ENCODE peak calls at places on chromosomes 4 and X, in four cellular contexts. J is PC-3, L is hepatocyte, X is SK-N-SH. N is an unnamed sample.

GRCh38 chr4:86685401-86685800 is 91.3 kb downstream of the PTPN13 start:
- DNase-seq in J (peak; percentile 44), L (peak; percentile 14), X (peak; percentile 5), N (peak; percentile 41)

GRCh38 chr4:104451573-104451972 is 43.1 kb downstream of the CXXC4 start:
- DNase-seq in J (no peak), L (peak; percentile 40), X (peak; percentile 1), N (no peak)

GRCh38 chrX:107669885-107670628 is 41.7 kb downstream of the PRPS1 start:
- DNase-seq in J (no peak), L (no peak), X (no peak), N (no peak)

GRCh38 chr4:89379541-89380035 is 72.0 kb upstream of the GPRIN3 start:
- DNase-seq in J (no peak), L (no peak), X (no peak), N (no peak)

GRCh38 chr4:42412251-42412650 is 15.0 kb downstream of the SHISA3 start:
- DNase-seq in J (peak; percentile 89), L (no peak), X (no peak), N (peak; percentile 79)

GRCh38 chr4:75180790-75181776 is 248.2 kb downstream of the PARM1 start:
- DNase-seq in J (peak; percentile 64), L (no peak), X (no peak), N (peak; percentile 48)

GRCh38 chrX:47613082-47613481 is 6.6 kb downstream of the SYN1 start:
- DNase-seq in J (no peak), L (no peak), X (no peak), N (no peak)

GRCh38 chr4:150297861-150298474 is 219.7 kb downstream of the DCLK2 start:
- DNase-seq in J (peak; percentile 76), L (peak; percentile 68), X (peak; percentile 34), N (peak; percentile 71)

GRCh38 chr4:18063079-18063478 is 41.5 kb upstream of the LCORL start:
- DNase-seq in J (no peak), L (no peak), X (no peak), N (no peak)

GRCh38 chr4:152983221-152983620 is 47.1 kb downstream of the FHDC1 start:
- DNase-seq in J (no peak), L (no peak), X (no peak), N (peak; percentile 30)

GRCh38 chr4:23857353-23857752 is 32.5 kb downstream of the PPARGC1A start:
- DNase-seq in J (no peak), L (no peak), X (no peak), N (peak; percentile 21)

GRCh38 chr4:98746936-98747658 is 88.7 kb upstream of the TSPAN5 start:
- DNase-seq in J (no peak), L (no peak), X (no peak), N (no peak)

GRCh38 chr4:32847466-32847865 is 2127.3 kb downstream of the PCDH7 start:
- DNase-seq in J (peak; percentile 32), L (peak; percentile 26), X (no peak), N (peak; percentile 29)

GRCh38 chr4:39044947-39045734 is 12.9 kb upstream of the TMEM156 start:
- DNase-seq in J (no peak), L (no peak), X (peak; percentile 82), N (peak; percentile 70)

GRCh38 chr4:5892321-5893012 is 419 bp downstream of the CRMP1 start:
- DNase-seq in J (no peak), L (no peak), X (peak; percentile 68), N (no peak)

GRCh38 chrX:21705215-21705614 is 47.1 kb upstream of the KLHL34 start:
- DNase-seq in J (no peak), L (no peak), X (no peak), N (no peak)

GRCh38 chr4:17562157-17562556 is 14.8 kb upstream of the LAP3 start:
- DNase-seq in J (peak; percentile 8), L (no peak), X (peak; percentile 21), N (peak; percentile 12)

GRCh38 chr4:101649790-101650450 is 140.6 kb upstream of the BANK1 start:
- DNase-seq in J (no peak), L (no peak), X (no peak), N (peak; percentile 3)

GRCh38 chr4:8515316-8516060 is 64.7 kb upstream of the GPR78 start:
- DNase-seq in J (no peak), L (no peak), X (no peak), N (peak; percentile 90)

GRCh38 chr4:30837131-30837539 is 117.0 kb downstream of the PCDH7 start:
- DNase-seq in J (no peak), L (peak; percentile 21), X (no peak), N (no peak)

GRCh38 chr4:107755841-107756356 is 35.9 kb upstream of the PAPSS1 start:
- DNase-seq in J (no peak), L (no peak), X (no peak), N (no peak)

GRCh38 chrX:149497626-149498025 is 7.5 kb downstream of the IDS start:
- DNase-seq in J (peak; percentile 73), L (no peak), X (no peak), N (peak; percentile 86)

GRCh38 chrX:139211568-139212182 is 318.9 kb upstream of the F9 start:
- DNase-seq in J (no peak), L (no peak), X (no peak), N (no peak)

GRCh38 chrX:40392599-40392998 is 188.2 kb upstream of the ATP6AP2 start:
- DNase-seq in J (no peak), L (no peak), X (no peak), N (no peak)

GRCh38 chr4:125891597-125892258 is 577.0 kb downstream of the FAT4 start:
- DNase-seq in J (no peak), L (peak; percentile 43), X (no peak), N (peak; percentile 88)

GRCh38 chrX:23066588-23067281 is 67.0 kb downstream of the DDX53 start:
- DNase-seq in J (no peak), L (no peak), X (no peak), N (no peak)

GRCh38 chr4:169823685-169824084 is 65.9 kb upstream of the HPF1 start:
- DNase-seq in J (peak; percentile 60), L (peak; percentile 87), X (no peak), N (peak; percentile 70)

GRCh38 chr4:163113921-163114703 is 52.6 kb downstream of the NAF1 start:
- DNase-seq in J (no peak), L (no peak), X (no peak), N (no peak)

GRCh38 chr4:113893546-113893945 is 85.9 kb downstream of the ARSJ start:
- DNase-seq in J (peak; percentile 29), L (no peak), X (no peak), N (peak; percentile 33)

GRCh38 chrX:106726485-106727437 is at the start of gene RNF128:
- DNase-seq in J (peak; percentile 43), L (peak; percentile 76), X (peak; percentile 12), N (peak; percentile 62)

GRCh38 chr4:138960175-138960710 is 55.3 kb upstream of the NOCT start:
- DNase-seq in J (no peak), L (no peak), X (no peak), N (no peak)
- H3K9me2 ChIP-seq in J (no peaks in the 10 kb centered on the region), L (no peaks in the 10 kb centered on the region), X (no peaks in the 10 kb centered on the region), N (no peaks in the 10 kb centered on the region)

GRCh38 chr4:102758241-102758871 is 2.4 kb downstream of the MANBA start:
- DNase-seq in J (peak; percentile 25), L (no peak), X (no peak), N (no peak)

GRCh38 chr4:102761902-102762301 is 1.1 kb upstream of the MANBA start:
- DNase-seq in J (no peak), L (no peak), X (no peak), N (no peak)

GRCh38 chr4:102761478-102761790 is 666 bp upstream of the MANBA start:
- DNase-seq in J (peak; percentile 4), L (peak; percentile 34), X (no peak), N (peak; percentile 54)

GRCh38 chr4:102759835-102760644 is 728 bp downstream of the MANBA start:
- DNase-seq in J (peak; percentile 30), L (peak; percentile 57), X (no peak), N (peak; percentile 80)

GRCh38 chr4:102760645-102761477 is at the start of gene MANBA:
- DNase-seq in J (peak; percentile 77), L (peak; percentile 95), X (peak; percentile 94), N (peak; percentile 94)
- TF ChIP-seq EZH2phosphoT487 in J (no peak), L (no peak), X (no peak), N (no peak)

DNA sequence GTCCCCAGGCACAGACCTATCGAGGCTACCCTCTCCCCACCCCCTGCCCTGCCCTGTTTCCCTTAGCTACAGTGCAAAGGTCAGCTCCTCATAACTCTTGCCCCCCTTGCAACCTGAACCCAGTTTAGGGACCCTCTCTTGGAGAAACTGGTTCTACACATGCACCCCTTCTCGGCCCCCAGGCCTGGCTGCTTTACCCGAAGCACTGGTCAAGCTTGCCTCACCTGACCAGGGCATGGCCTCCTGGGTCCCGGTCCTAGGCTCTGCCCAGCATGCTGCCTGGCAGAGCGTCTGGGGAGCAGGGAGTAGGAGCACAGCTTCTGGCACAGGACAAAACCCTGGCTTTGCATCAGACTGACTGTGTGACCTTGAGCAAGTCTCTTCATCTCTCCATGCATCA is 28.0 kb downstream of the ZNF185 start:
- DNase-seq in J (no peak), L (no peak), X (no peak), N (no peak)
- H3K4me2 ChIP-seq in J (no peak overlapping the region), L (no peak overlapping the region), X (no peak overlapping the region), N (no peak overlapping the region)

GRCh38 chr4:183323295-183323694 is 1.1 kb upstream of the CLDN24 start:
- DNase-seq in J (no peak), L (no peak), X (no peak), N (no peak)
- H3K9me2 ChIP-seq in J (no peaks in the 10 kb centered on the region), L (no peaks in the 10 kb centered on the region), X (no peaks in the 10 kb centered on the region), N (no peaks in the 10 kb centered on the region)

GRCh38 chr4:83961575-83961974 is 425.7 kb downstream of the GPAT3 start:
- DNase-seq in J (peak; percentile 55), L (no peak), X (no peak), N (peak; percentile 44)
- TF ChIP-seq EZH2phosphoT487 in J (no peak), L (no peak), X (no peak), N (no peak)

DNA sequence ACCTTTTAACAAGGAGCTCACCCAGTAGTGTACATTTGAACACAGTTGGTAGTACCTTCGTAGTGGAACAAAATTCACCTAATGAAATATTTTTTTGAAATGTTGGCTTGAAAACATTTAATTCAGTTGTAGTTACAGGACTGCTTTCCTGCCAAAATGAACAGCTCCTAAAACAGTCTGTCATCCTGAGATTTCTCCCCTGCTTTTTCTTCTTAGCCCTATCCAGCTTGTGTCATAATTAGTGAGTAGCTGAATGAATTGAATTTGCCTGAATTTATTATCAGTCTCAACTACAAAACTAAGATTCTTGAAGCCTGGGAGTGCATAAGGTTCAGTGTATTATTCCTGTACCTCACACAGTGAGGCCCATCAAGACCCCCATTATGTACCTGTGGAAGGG is 62.0 kb downstream of the BMPR1B start:
- DNase-seq in J (no peak), L (no peak), X (no peak), N (no peak)
- H3K4me2 ChIP-seq in J (no peak overlapping the region), L (no peak overlapping the region), X (no peak overlapping the region), N (no peak overlapping the region)

DNA sequence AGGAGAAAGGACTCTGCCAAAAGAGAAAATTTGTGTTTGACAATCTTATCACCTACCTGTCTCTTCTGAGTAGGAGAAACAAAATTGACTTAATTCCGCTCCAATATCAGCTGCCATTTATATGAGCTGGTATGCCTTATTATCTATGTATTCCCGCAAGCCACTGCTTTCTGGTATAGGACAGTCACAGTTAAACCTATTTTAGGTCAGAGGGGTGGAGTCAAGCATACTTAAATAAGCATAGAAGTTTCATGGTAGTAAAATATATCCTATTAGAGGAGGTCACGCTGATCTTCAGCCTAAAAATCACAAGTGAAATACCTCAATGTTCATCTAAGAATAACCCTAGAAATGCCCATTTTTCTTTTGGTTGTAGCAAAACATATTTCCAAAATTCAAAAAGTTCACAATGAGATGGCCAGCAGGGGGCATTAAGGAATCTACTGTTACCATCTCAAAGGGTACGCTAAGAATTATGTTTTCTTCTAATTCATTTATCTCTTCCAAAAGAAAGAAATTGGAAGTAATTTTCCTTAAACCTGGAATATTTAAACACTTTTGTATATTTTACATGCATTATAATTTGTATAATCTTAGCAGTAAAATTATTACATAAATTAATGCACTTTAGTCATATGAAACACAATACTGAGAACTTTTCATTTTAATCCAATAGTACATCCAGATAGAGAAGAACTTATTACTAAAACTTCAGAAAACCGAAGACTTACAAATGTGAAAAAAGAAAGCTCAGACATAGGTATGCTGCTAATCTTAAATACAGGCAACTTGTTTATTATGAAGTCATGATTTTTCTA is 10.5 kb downstream of the PPAT start:
- DNase-seq in J (peak; percentile 61), L (peak; percentile 54), X (peak; percentile 39), N (peak; percentile 71)
- H3K9me2 ChIP-seq in J (no peaks in the 10 kb centered on the region), L (no peaks in the 10 kb centered on the region), X (no peaks in the 10 kb centered on the region), N (no peaks in the 10 kb centered on the region)

N was measured in GM23248.